ENCODE peak calls at places on chromosomes 3 and 15, in ten cellular contexts. U, X, Z, S, L, W, P, Q, I and B are unnamed samples. For H3K4me1, the result is how much of the 10 kb centered on the place peaks cover.

GRCh38 chr3:195124378-195124985 is 146.5 kb downstream of the XXYLT1 start:
- DNase-seq in I (no peak), P (no peak), Z (no peak), U (no peak), X (no peak), L (no peak), S (no peak), W (no peak), Q (no peak), B (no peak)

GRCh38 chr3:169244119-169244864 is 419.2 kb downstream of the MECOM start:
- DNase-seq in U (no peak), S (no peak), P (no peak), L (no peak), Z (no peak), W (no peak), X (no peak), Q (no peak), I (no peak), B (no peak)

GRCh38 chr3:126107203-126107939 is 23.4 kb upstream of the SLC41A3 start:
- DNase-seq in U (peak), L (no peak), X (no peak), S (peak), W (peak), Z (peak), P (no peak), I (peak), Q (no peak), B (peak)

GRCh38 chr3:156728267-156728985 is 54.0 kb downstream of the TIPARP start:
- DNase-seq in Q (no peak), P (no peak), U (no peak), X (no peak), I (no peak), Z (no peak), W (no peak), L (no peak), S (no peak), B (no peak)

GRCh38 chr15:42549052-42549491 is 434 bp downstream of the HAUS2 start:
- DNase-seq in Z (no peak), Q (no peak), W (no peak), L (peak), S (no peak), U (no peak), P (no peak), I (no peak), X (peak), B (peak)

GRCh38 chr3:165642761-165643432 is 194.3 kb downstream of the BCHE start:
- DNase-seq in L (peak), U (no peak), Z (peak), I (no peak), P (peak), X (peak), W (no peak), Q (no peak), S (peak), B (no peak)

GRCh38 chr15:70348581-70349344 is 251.0 kb upstream of the TLE3 start:
- DNase-seq in Q (no peak), S (peak), I (no peak), P (no peak), U (no peak), X (peak), L (peak), W (no peak), Z (peak), B (peak)

GRCh38 chr3:24472358-24472757 is 22.3 kb downstream of the THRB start:
- DNase-seq in U (no peak), X (no peak), Z (no peak), P (peak), W (no peak), S (no peak), I (no peak), Q (no peak), L (no peak), B (no peak)

GRCh38 chr15:41926184-41927056 is 32.6 kb upstream of the SPTBN5 start:
- DNase-seq in Q (no peak), W (no peak), X (no peak), L (peak), Z (no peak), P (no peak), I (no peak), S (no peak), U (no peak), B (no peak)

GRCh38 chr3:146975476-146975875 is 370.3 kb upstream of the PLSCR5 start:
- DNase-seq in P (no peak), X (no peak), L (no peak), I (no peak), Z (no peak), W (no peak), U (no peak), Q (no peak), S (no peak), B (no peak)

GRCh38 chr15:88890495-88890894 is 4.8 kb downstream of the HAPLN3 start:
- DNase-seq in W (no peak), L (no peak), P (no peak), Q (no peak), I (no peak), X (no peak), S (no peak), Z (no peak), U (no peak), B (no peak)

GRCh38 chr3:194112120-194113106 is 23.5 kb upstream of the HES1 start:
- DNase-seq in U (no peak), I (no peak), X (no peak), Q (no peak), Z (peak), W (no peak), P (no peak), L (peak), S (no peak), B (no peak)

GRCh38 chr3:30538787-30539186 is 67.6 kb upstream of the TGFBR2 start:
- DNase-seq in W (no peak), Q (no peak), I (no peak), Z (no peak), P (peak), L (no peak), S (no peak), U (no peak), X (no peak), B (no peak)

GRCh38 chr3:143065364-143065763 is 54.2 kb upstream of the CHST2 start:
- DNase-seq in U (no peak), X (no peak), Z (no peak), P (no peak), L (no peak), S (no peak), I (no peak), Q (no peak), W (no peak), B (no peak)

GRCh38 chr3:143066033-143066432 is 53.5 kb upstream of the CHST2 start:
- DNase-seq in I (no peak), P (no peak), S (no peak), Z (no peak), Q (no peak), W (no peak), L (no peak), U (no peak), X (no peak), B (no peak)

GRCh38 chr3:143067201-143067600 is 52.4 kb upstream of the CHST2 start:
- DNase-seq in I (no peak), X (no peak), Z (no peak), P (no peak), W (no peak), L (no peak), Q (no peak), U (no peak), S (no peak), B (no peak)

GRCh38 chr3:143063018-143063417 is 56.6 kb upstream of the CHST2 start:
- DNase-seq in X (no peak), I (no peak), W (no peak), Q (no peak), Z (no peak), U (no peak), S (no peak), P (no peak), L (no peak), B (no peak)

DNA sequence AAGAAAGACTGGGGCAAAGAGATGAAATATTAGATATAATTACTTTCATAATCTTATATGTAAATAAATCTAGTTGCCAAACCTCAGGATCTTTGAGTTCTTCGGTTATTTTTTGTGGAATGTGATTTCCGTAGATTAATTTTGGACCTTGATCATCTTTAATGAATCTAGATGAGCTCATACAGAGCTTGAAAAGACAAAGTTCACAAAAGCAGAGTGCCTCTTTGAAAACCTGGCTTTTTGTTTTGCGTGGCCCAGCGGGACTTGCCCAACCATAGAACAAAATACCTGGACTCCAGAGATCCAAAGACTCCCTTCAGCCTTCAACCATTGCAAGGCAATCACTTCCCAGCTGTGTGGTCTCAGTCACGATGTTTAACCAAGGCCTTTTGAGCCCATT is 54.8 kb upstream of the CHST2 start:
- DNase-seq in W (no peak), Q (no peak), I (no peak), P (no peak), Z (no peak), S (no peak), L (no peak), U (no peak), X (no peak), B (no peak)
- H3K4me3 ChIP-seq in W (no peak), Q (no peak), I (no peak), P (no peak), Z (no peak), S (no peak), L (no peak), U (no peak), X (no peak), B (no peak)

GRCh38 chr15:31360843-31361763 is 34.5 kb downstream of the KLF13 start:
- DNase-seq in Q (no peak), Z (no peak), W (no peak), I (peak), U (no peak), P (no peak), X (no peak), L (peak), S (no peak), B (peak)
- TF ChIP-seq POLR2A in Q (no peak), Z (no peak), W (no peak), I (peak), U (no peak), P (no peak), X (no peak), L (peak), S (no peak), B (no peak)

GRCh38 chr3:11288786-11289637 is 16.8 kb downstream of the ATG7 start:
- DNase-seq in W (no peak), I (no peak), L (no peak), P (peak), U (no peak), Q (no peak), X (peak), Z (no peak), S (no peak), B (no peak)

GRCh38 chr3:11291808-11292207 is 19.6 kb downstream of the ATG7 start:
- DNase-seq in L (no peak), X (no peak), I (no peak), Q (no peak), W (no peak), U (no peak), Z (no peak), P (no peak), S (no peak), B (no peak)

GRCh38 chr3:11288021-11288491 is 15.9 kb downstream of the ATG7 start:
- DNase-seq in Q (no peak), S (no peak), L (no peak), U (no peak), Z (no peak), W (no peak), X (no peak), P (no peak), I (no peak), B (no peak)

GRCh38 chr3:11290743-11291680 is 18.8 kb downstream of the ATG7 start:
- DNase-seq in S (no peak), X (no peak), U (no peak), P (no peak), I (no peak), W (no peak), L (no peak), Q (no peak), Z (no peak), B (no peak)

GRCh38 chr3:11289864-11290263 is 17.7 kb downstream of the ATG7 start:
- DNase-seq in S (no peak), I (no peak), Q (no peak), L (no peak), Z (no peak), X (no peak), P (no peak), W (no peak), U (no peak), B (no peak)
- H3K4me1 ChIP-seq in S (under half), I (under half), Q (under half), L (under half), Z (under half), X (under half), P (under half), W (under half), U (half or more), B (under half)

DNA sequence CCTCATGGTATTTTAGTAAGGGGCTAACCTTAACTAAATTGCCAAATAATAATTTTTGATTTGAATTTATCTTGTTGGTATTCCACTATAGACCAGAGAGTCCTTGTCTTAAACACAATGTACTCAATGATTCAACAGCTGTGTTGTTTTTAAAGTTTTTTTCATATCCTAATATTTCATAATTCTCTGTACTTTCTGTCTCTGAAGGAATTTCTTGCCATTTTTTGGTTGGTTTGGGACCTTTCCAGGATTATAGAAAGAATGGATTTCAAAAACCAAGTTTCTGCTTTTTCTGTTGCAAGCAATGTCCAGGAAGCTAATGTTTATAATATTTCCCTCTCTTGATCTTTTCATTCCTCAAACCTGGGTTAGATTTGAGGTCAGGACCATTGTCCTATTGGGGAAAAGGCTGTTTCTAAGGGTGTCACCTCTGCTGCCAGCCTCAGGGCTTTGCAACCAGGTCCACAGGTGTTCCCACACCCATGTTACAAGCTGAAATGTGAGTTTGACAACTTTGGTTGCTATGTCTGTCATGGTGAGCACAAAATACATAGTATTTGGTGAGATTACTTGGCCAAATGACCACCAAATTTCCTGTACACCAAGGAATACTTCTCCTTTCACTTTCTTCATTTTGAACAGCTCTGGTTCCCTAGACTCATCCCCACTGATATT is 363.7 kb upstream of the RGMA start:
- DNase-seq in Z (no peak), L (no peak), X (peak), Q (no peak), W (no peak), P (no peak), S (no peak), I (no peak), U (no peak), B (no peak)
- H3K4me3 ChIP-seq in Z (no peak), L (no peak), X (no peak), Q (no peak), W (no peak), P (no peak), S (no peak), I (no peak), U (no peak), B (no peak)

DNA sequence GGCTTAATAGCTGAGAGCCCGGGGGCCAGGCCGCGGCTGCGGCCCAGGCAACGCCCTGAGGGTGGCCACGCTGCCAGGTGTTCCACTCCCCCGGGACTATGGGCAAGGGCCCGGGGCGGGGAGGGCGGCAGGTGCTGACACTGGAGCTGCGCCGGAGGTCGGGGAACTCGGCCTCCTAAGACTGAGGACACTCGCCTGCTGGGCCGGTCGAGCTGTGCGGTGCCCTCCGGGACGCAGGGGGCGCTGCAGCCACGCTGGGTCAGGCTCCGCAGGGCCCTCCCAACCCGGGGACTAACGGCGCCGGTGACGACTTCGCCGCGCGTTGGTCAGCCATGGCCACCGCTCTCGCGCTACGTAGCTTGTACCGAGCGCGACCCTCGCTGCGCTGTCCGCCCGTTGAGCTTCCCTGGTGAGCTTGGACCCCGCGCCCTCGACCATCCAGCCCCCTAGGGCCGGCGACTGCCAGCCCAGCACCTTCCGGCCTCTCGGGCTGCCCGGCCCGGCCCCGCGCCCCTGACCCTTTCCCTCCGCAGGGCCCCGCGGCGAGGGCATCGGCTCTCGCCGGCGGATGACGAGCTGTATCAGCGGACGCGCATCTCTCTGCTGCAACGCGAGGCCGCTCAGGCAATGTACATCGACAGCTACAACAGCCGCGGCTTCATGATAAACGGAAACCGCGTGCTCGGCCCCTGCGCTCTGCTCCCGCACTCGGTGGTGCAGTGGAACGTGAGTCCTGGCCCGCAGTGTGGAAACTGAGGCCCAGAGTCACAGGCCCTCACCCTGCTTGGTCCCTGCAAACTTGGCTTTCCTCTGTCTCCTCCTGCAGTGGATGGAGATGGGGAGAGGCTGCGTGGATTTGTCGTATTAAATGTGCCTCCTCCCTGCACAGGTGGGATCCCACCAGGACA is at the start of gene NDUFAF3:
- DNase-seq in U (peak), W (peak), I (peak), P (peak), X (peak), Z (peak), L (peak), Q (peak), S (peak), B (peak)
- TF ChIP-seq POLR2A in U (peak), W (peak), I (peak), P (peak), X (peak), Z (peak), L (peak), Q (peak), S (peak), B (no peak)

GRCh38 chr15:98649996-98650870 is 1.9 kb downstream of the IGF1R start:
- DNase-seq in S (no peak), I (peak), Z (no peak), P (no peak), W (peak), X (peak), Q (no peak), L (peak), U (peak), B (peak)

GRCh38 chr15:98649621-98649995 is 1.3 kb downstream of the IGF1R start:
- DNase-seq in L (peak), Z (no peak), P (no peak), S (peak), I (no peak), X (peak), Q (no peak), W (peak), U (peak), B (no peak)

GRCh38 chr15:98647026-98647773 is 1.1 kb upstream of the IGF1R start:
- DNase-seq in I (peak), P (peak), Q (no peak), S (peak), U (peak), Z (no peak), W (peak), X (no peak), L (peak), B (peak)

GRCh38 chr15:98647774-98648653 is at the start of gene IGF1R:
- DNase-seq in L (peak), X (peak), S (peak), I (peak), P (peak), Q (no peak), W (peak), U (peak), Z (peak), B (peak)

DNA sequence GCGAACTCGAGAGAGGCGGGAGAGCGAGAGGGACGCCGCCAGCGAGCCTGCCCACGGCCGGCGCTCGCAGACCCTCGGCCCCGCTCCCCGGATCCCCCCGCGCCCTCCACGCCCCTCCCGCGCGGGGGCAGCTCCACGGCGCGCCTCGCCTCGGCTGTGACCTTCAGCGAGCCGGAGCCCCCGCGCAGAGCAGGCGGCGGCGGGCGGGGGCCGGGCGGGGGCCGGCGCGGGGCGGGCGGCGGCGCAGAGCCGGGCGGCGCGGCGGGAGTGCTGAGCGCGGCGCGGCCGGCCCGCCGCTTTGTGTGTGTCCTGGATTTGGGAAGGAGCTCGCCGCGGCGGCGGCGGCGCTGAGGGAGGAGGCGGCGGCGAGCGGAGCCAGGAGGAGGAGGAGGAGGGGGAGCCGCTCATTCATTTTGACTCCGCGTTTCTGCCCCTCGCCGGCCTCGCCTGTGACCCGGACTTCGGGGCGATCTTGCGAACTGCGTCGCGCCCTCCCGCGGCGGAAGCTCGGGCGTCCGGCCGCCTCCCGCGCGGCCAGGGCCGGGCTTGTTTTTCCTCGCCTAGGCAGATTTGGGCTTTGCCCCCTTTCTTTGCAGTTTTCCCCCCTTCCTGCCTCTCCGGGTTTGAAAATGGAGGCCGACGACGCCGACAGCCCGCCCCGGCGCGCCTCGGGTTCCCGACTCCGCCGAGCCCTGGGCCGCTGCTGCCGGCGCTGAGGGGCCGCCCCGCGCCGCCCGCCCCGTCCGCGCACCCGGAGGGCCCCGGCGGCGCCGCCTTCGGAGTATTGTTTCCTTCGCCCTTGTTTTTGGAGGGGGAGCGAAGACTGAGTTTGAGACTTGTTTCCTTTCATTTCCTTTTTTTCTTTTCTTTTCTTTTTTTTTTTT is 557 bp downstream of the IGF1R start:
- DNase-seq in W (peak), S (peak), L (peak), U (peak), Q (no peak), I (peak), X (peak), Z (no peak), P (no peak), B (peak)
- H3K4me1 ChIP-seq in W (under half), S (under half), L (under half), U (under half), Q (under half), I (under half), X (under half), Z (under half), P (under half), B (under half)